ENCODE peak calls at places on chromosomes 1 and 21, in eight cellular contexts. One of them, this sample, is unnamed.

GRCh38 chr1:171948491-171948890 is 107.2 kb downstream of the DNM3 start:
- DNase-seq in A549: no peak
- DNase-seq in HL-60: no peak
- DNase-seq in coronary artery: no peak
- DNase-seq in foreskin fibroblast: peak; percentile 27
- DNase-seq in upper lobe of right lung: no peak
- DNase-seq in heart left ventricle: no peak
- DNase-seq in fibroblast of villous mesenchyme: peak; percentile 59
- DNase-seq in this sample: no peak

GRCh38 chr21:37670883-37671282 is 245.4 kb downstream of the KCNJ6 start:
- DNase-seq in coronary artery: no peak
- DNase-seq in foreskin fibroblast: no peak
- DNase-seq in HL-60: no peak
- DNase-seq in A549: peak; percentile 33
- DNase-seq in upper lobe of right lung: no peak
- DNase-seq in heart left ventricle: no peak
- DNase-seq in fibroblast of villous mesenchyme: peak; percentile 5
- DNase-seq in this sample: no peak

GRCh38 chr1:24770891-24771290 is 25.6 kb downstream of the CLIC4 start:
- DNase-seq in fibroblast of villous mesenchyme: peak; percentile 62
- DNase-seq in HL-60: no peak
- DNase-seq in heart left ventricle: no peak
- DNase-seq in foreskin fibroblast: no peak
- DNase-seq in A549: no peak
- DNase-seq in coronary artery: no peak
- DNase-seq in upper lobe of right lung: no peak
- DNase-seq in this sample: no peak

GRCh38 chr1:89516055-89516454 is 8.6 kb upstream of the LRRC8B start:
- DNase-seq in upper lobe of right lung: no peak
- DNase-seq in foreskin fibroblast: peak; percentile 72
- DNase-seq in HL-60: no peak
- DNase-seq in fibroblast of villous mesenchyme: peak; percentile 50
- DNase-seq in A549: peak; percentile 75
- DNase-seq in coronary artery: no peak
- DNase-seq in heart left ventricle: no peak
- DNase-seq in this sample: no peak

GRCh38 chr1:185917646-185918045 is 183.5 kb downstream of the HMCN1 start:
- DNase-seq in coronary artery: no peak
- DNase-seq in heart left ventricle: no peak
- DNase-seq in A549: peak; percentile 14
- DNase-seq in upper lobe of right lung: no peak
- DNase-seq in fibroblast of villous mesenchyme: peak; percentile 53
- DNase-seq in foreskin fibroblast: no peak
- DNase-seq in HL-60: no peak
- DNase-seq in this sample: no peak

GRCh38 chr1:16420719-16421118 is 16.5 kb downstream of the SPATA21 start:
- DNase-seq in foreskin fibroblast: no peak
- DNase-seq in fibroblast of villous mesenchyme: no peak
- DNase-seq in upper lobe of right lung: no peak
- DNase-seq in HL-60: no peak
- DNase-seq in A549: no peak
- DNase-seq in heart left ventricle: no peak
- DNase-seq in coronary artery: no peak
- DNase-seq in this sample: no peak

GRCh38 chr21:42642219-42642745 is 11.1 kb upstream of the PDE9A start:
- DNase-seq in fibroblast of villous mesenchyme: no peak
- DNase-seq in HL-60: no peak
- DNase-seq in coronary artery: no peak
- DNase-seq in heart left ventricle: no peak
- DNase-seq in A549: no peak
- DNase-seq in foreskin fibroblast: no peak
- DNase-seq in upper lobe of right lung: no peak
- DNase-seq in this sample: no peak

GRCh38 chr1:169914534-169914933 is 20.8 kb upstream of the SCYL3 start:
- DNase-seq in HL-60: no peak
- DNase-seq in heart left ventricle: no peak
- DNase-seq in upper lobe of right lung: no peak
- DNase-seq in coronary artery: no peak
- DNase-seq in A549: no peak
- DNase-seq in foreskin fibroblast: no peak
- DNase-seq in fibroblast of villous mesenchyme: no peak
- DNase-seq in this sample: no peak

GRCh38 chr1:107767156-107767582 is 197.8 kb downstream of the VAV3 start:
- DNase-seq in A549: no peak
- DNase-seq in upper lobe of right lung: no peak
- DNase-seq in foreskin fibroblast: no peak
- DNase-seq in HL-60: no peak
- DNase-seq in heart left ventricle: no peak
- DNase-seq in fibroblast of villous mesenchyme: no peak
- DNase-seq in coronary artery: no peak
- DNase-seq in this sample: no peak

GRCh38 chr1:151547119-151547899 is 7.2 kb downstream of the TUFT1 start:
- DNase-seq in HL-60: no peak
- DNase-seq in heart left ventricle: peak; percentile 47
- DNase-seq in fibroblast of villous mesenchyme: peak; percentile 88
- DNase-seq in upper lobe of right lung: peak; percentile 83
- DNase-seq in A549: peak; percentile 95
- DNase-seq in coronary artery: peak; percentile 85
- DNase-seq in foreskin fibroblast: peak; percentile 87
- DNase-seq in this sample: peak; percentile 71

GRCh38 chr21:23963454-23963853 is 1643.8 kb downstream of the MRPL39 start:
- DNase-seq in foreskin fibroblast: no peak
- DNase-seq in HL-60: no peak
- DNase-seq in coronary artery: no peak
- DNase-seq in heart left ventricle: no peak
- DNase-seq in upper lobe of right lung: no peak
- DNase-seq in fibroblast of villous mesenchyme: no peak
- DNase-seq in A549: no peak
- DNase-seq in this sample: no peak

GRCh38 chr21:39400173-39400572 is 45.4 kb downstream of the LCA5L start:
- DNase-seq in foreskin fibroblast: no peak
- DNase-seq in fibroblast of villous mesenchyme: no peak
- DNase-seq in HL-60: no peak
- DNase-seq in A549: no peak
- DNase-seq in heart left ventricle: no peak
- DNase-seq in upper lobe of right lung: no peak
- DNase-seq in coronary artery: no peak
- DNase-seq in this sample: no peak

GRCh38 chr21:14741237-14741636 is 195.1 kb upstream of the SAMSN1 start:
- DNase-seq in fibroblast of villous mesenchyme: no peak
- DNase-seq in coronary artery: no peak
- DNase-seq in upper lobe of right lung: no peak
- DNase-seq in foreskin fibroblast: no peak
- DNase-seq in HL-60: no peak
- DNase-seq in heart left ventricle: no peak
- DNase-seq in A549: no peak
- DNase-seq in this sample: no peak

DNA sequence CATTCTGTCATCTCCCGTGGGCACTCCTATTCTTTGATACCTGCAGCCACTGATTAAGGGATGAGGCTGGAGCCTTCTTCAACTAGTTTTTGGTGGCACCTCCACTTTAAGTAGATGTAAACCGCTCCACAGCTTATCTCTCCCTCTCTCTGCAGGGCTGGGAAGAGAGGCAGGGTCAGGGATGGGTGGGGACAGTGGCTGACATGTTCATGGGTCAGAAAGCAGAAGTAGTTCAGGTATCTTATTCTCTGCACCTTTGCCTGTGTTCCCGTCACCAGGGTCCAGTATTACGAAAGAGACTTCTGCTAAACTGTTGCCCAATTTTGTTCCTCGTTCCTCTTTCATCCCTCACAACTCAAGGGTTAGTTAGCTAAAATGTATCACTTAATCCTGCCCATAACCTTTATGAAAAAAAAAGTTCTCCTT is 51.7 kb upstream of the EDEM3 start:
- DNase-seq in A549: no peak
- DNase-seq in coronary artery: no peak
- DNase-seq in HL-60: peak; percentile 92
- DNase-seq in heart left ventricle: no peak
- DNase-seq in foreskin fibroblast: no peak
- DNase-seq in upper lobe of right lung: no peak
- DNase-seq in fibroblast of villous mesenchyme: no peak
- DNase-seq in this sample: no peak
- TF ChIP-seq CTCF in A549: no peak
- TF ChIP-seq CTCF in coronary artery: no peak
- TF ChIP-seq CTCF in HL-60: no peak
- TF ChIP-seq CTCF in heart left ventricle: no peak
- TF ChIP-seq CTCF in foreskin fibroblast: no peak
- TF ChIP-seq CTCF in upper lobe of right lung: no peak
- TF ChIP-seq CTCF in fibroblast of villous mesenchyme: no peak
- TF ChIP-seq CTCF in this sample: no peak

GRCh38 chr1:2803086-2803930 is 1.8 kb upstream of the TTC34 start:
- DNase-seq in heart left ventricle: peak; percentile 9
- DNase-seq in fibroblast of villous mesenchyme: no peak
- DNase-seq in coronary artery: no peak
- DNase-seq in foreskin fibroblast: no peak
- DNase-seq in HL-60: no peak
- DNase-seq in upper lobe of right lung: peak; percentile 56
- DNase-seq in A549: no peak
- DNase-seq in this sample: no peak

GRCh38 chr1:2802421-2802961 is 998 bp upstream of the TTC34 start:
- DNase-seq in coronary artery: no peak
- DNase-seq in foreskin fibroblast: no peak
- DNase-seq in HL-60: no peak
- DNase-seq in A549: no peak
- DNase-seq in upper lobe of right lung: peak; percentile 55
- DNase-seq in fibroblast of villous mesenchyme: no peak
- DNase-seq in heart left ventricle: peak; percentile 4
- DNase-seq in this sample: peak; percentile 55

GRCh38 chr1:2800664-2801045 is 838 bp downstream of the TTC34 start:
- DNase-seq in upper lobe of right lung: peak; percentile 55
- DNase-seq in heart left ventricle: no peak
- DNase-seq in fibroblast of villous mesenchyme: no peak
- DNase-seq in HL-60: no peak
- DNase-seq in foreskin fibroblast: no peak
- DNase-seq in A549: no peak
- DNase-seq in coronary artery: no peak
- DNase-seq in this sample: no peak

GRCh38 chr1:2801046-2801445 is 447 bp downstream of the TTC34 start:
- DNase-seq in HL-60: no peak
- DNase-seq in fibroblast of villous mesenchyme: no peak
- DNase-seq in heart left ventricle: peak; percentile 22
- DNase-seq in coronary artery: no peak
- DNase-seq in foreskin fibroblast: no peak
- DNase-seq in A549: no peak
- DNase-seq in upper lobe of right lung: peak; percentile 46
- DNase-seq in this sample: peak; percentile 50

DNA sequence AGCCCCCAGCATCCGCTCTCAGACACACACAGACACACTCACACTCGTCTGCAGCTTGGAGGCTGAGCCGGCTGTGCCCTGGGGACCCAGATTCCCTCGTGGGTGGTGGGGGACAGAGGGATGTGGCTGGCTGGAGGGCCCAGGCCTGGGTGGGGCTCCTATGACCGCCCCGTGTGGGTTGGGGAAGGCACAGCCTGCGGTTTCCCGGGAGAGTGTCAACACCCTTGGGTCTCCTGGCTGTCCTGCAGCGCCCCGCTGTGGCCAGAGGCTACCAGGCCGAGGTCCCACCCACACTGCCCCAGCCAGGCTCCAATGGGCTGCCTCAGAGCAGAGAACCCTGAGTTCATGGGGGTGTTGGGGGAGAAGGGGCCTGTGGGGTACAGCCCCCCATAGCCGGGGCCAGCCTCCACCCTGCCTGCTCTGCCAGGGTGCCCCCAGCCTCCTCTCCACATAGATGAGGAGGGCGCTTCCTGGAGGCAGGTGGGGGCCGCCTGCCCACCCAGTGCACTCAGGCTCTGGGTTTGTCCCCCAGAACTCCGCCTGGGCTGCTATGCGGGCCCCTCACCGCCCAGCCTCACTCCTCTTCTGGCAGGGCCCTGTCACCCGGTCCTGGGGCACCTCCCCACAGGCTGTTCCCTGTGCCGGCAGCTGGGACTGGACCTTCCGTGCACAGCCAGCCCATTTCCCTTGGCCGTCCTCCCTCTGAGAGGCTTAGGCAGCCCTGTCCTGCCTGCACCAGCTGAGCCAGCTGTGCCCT is at the start of gene TTC34:
- DNase-seq in foreskin fibroblast: no peak
- DNase-seq in A549: peak; percentile 47
- DNase-seq in upper lobe of right lung: peak; percentile 72
- DNase-seq in coronary artery: no peak
- DNase-seq in HL-60: no peak
- DNase-seq in fibroblast of villous mesenchyme: no peak
- DNase-seq in heart left ventricle: peak; percentile 28
- DNase-seq in this sample: no peak
- TF ChIP-seq CTCF in foreskin fibroblast: no peak
- TF ChIP-seq CTCF in A549: peak; percentile 28
- TF ChIP-seq CTCF in upper lobe of right lung: peak; percentile 29
- TF ChIP-seq CTCF in coronary artery: no peak
- TF ChIP-seq CTCF in HL-60: no peak
- TF ChIP-seq CTCF in fibroblast of villous mesenchyme: no peak
- TF ChIP-seq CTCF in heart left ventricle: peak; percentile 38
- TF ChIP-seq CTCF in this sample: no peak

GRCh38 chr1:229409616-229410369 is 24.1 kb downstream of the ACTA1 start:
- DNase-seq in fibroblast of villous mesenchyme: no peak
- DNase-seq in heart left ventricle: peak; percentile 60
- DNase-seq in A549: no peak
- DNase-seq in HL-60: no peak
- DNase-seq in upper lobe of right lung: no peak
- DNase-seq in coronary artery: no peak
- DNase-seq in foreskin fibroblast: no peak
- DNase-seq in this sample: peak; percentile 63

GRCh38 chr1:229412056-229412455 is 21.8 kb downstream of the ACTA1 start:
- DNase-seq in HL-60: no peak
- DNase-seq in heart left ventricle: no peak
- DNase-seq in coronary artery: no peak
- DNase-seq in fibroblast of villous mesenchyme: no peak
- DNase-seq in upper lobe of right lung: no peak
- DNase-seq in foreskin fibroblast: no peak
- DNase-seq in A549: no peak
- DNase-seq in this sample: no peak

GRCh38 chr1:229411434-229412055 is 22.3 kb downstream of the ACTA1 start:
- DNase-seq in HL-60: peak; percentile 23
- DNase-seq in foreskin fibroblast: no peak
- DNase-seq in heart left ventricle: no peak
- DNase-seq in fibroblast of villous mesenchyme: no peak
- DNase-seq in coronary artery: no peak
- DNase-seq in A549: no peak
- DNase-seq in upper lobe of right lung: no peak
- DNase-seq in this sample: no peak

GRCh38 chr1:229410692-229411433 is 23.0 kb downstream of the ACTA1 start:
- DNase-seq in foreskin fibroblast: peak; percentile 62
- DNase-seq in A549: peak; percentile 51
- DNase-seq in fibroblast of villous mesenchyme: peak; percentile 53
- DNase-seq in HL-60: peak; percentile 90
- DNase-seq in coronary artery: peak; percentile 85
- DNase-seq in upper lobe of right lung: no peak
- DNase-seq in heart left ventricle: peak; percentile 90
- DNase-seq in this sample: peak; percentile 72

GRCh38 chr1:229410370-229410691 is 23.6 kb downstream of the ACTA1 start:
- DNase-seq in foreskin fibroblast: no peak
- DNase-seq in A549: no peak
- DNase-seq in coronary artery: no peak
- DNase-seq in heart left ventricle: no peak
- DNase-seq in HL-60: no peak
- DNase-seq in upper lobe of right lung: no peak
- DNase-seq in fibroblast of villous mesenchyme: no peak
- DNase-seq in this sample: no peak
- TF ChIP-seq CTCF in foreskin fibroblast: no peak
- TF ChIP-seq CTCF in A549: no peak
- TF ChIP-seq CTCF in coronary artery: no peak
- TF ChIP-seq CTCF in heart left ventricle: no peak
- TF ChIP-seq CTCF in HL-60: no peak
- TF ChIP-seq CTCF in upper lobe of right lung: no peak
- TF ChIP-seq CTCF in fibroblast of villous mesenchyme: no peak
- TF ChIP-seq CTCF in this sample: no peak

GRCh38 chr1:93619507-93620168 is 62.0 kb downstream of the BCAR3 start:
- DNase-seq in upper lobe of right lung: no peak
- DNase-seq in HL-60: no peak
- DNase-seq in A549: peak; percentile 41
- DNase-seq in foreskin fibroblast: no peak
- DNase-seq in heart left ventricle: no peak
- DNase-seq in fibroblast of villous mesenchyme: no peak
- DNase-seq in coronary artery: no peak
- DNase-seq in this sample: no peak
- TF ChIP-seq CTCF in upper lobe of right lung: no peak
- TF ChIP-seq CTCF in HL-60: no peak
- TF ChIP-seq CTCF in A549: no peak
- TF ChIP-seq CTCF in foreskin fibroblast: no peak
- TF ChIP-seq CTCF in heart left ventricle: no peak
- TF ChIP-seq CTCF in fibroblast of villous mesenchyme: no peak
- TF ChIP-seq CTCF in coronary artery: no peak
- TF ChIP-seq CTCF in this sample: no peak